ENCODE peak calls at places on chromosomes 12 and 14, in nine cellular contexts. Q is effector memory CD8-positive, alpha-beta T cell; W is GM12878; F is neural crest cell; A is stomach; L is activated CD8-positive, alpha-beta memory T cell treated with anti-CD3 and anti-CD28 coated beads for 48 hours; M is AG09309; G is tibial nerve; T is heart left ventricle. D is an unnamed sample.

GRCh38 chr12:54603173-54603814 is 14.8 kb upstream of the PPP1R1A start:
- DNase-seq in W (peak), A (peak), G (peak), F (peak), L (peak), M (peak), T (no peak), Q (peak), D (peak)

GRCh38 chr14:103286968-103287850 is 46.8 kb upstream of the EIF5 start:
- DNase-seq in Q (no peak), M (no peak), L (no peak), G (no peak), W (no peak), A (no peak), T (no peak), F (no peak), D (no peak)

GRCh38 chr14:22811752-22812151 is 3.5 kb downstream of the SLC7A7 start:
- DNase-seq in A (no peak), W (no peak), Q (no peak), L (no peak), F (no peak), G (no peak), M (no peak), T (no peak), D (peak)

GRCh38 chr12:122399592-122400373 is 22.7 kb downstream of the CLIP1 start:
- DNase-seq in T (peak), G (peak), Q (peak), L (no peak), A (peak), M (peak), F (peak), W (no peak), D (peak)

GRCh38 chr14:50855558-50855957 is 16.3 kb upstream of the ABHD12B start:
- DNase-seq in W (no peak), F (no peak), M (no peak), L (no peak), Q (no peak), G (no peak), A (no peak), T (no peak), D (peak)

GRCh38 chr14:20631023-20631820 is 10.3 kb downstream of the OR6S1 start:
- DNase-seq in W (no peak), G (peak), A (peak), F (peak), Q (peak), L (peak), M (no peak), T (no peak), D (no peak)

GRCh38 chr14:103628221-103628683 is 759 bp upstream of the KLC1 start:
- DNase-seq in F (peak), T (peak), M (no peak), Q (no peak), W (no peak), L (no peak), A (peak), G (peak), D (peak)

GRCh38 chr14:94696518-94696917 is 73.4 kb downstream of the GSC start:
- DNase-seq in F (no peak), Q (no peak), A (no peak), L (no peak), G (no peak), W (no peak), T (no peak), M (no peak), D (no peak)

GRCh38 chr12:77382096-77382742 is 316.9 kb upstream of the E2F7 start:
- DNase-seq in T (no peak), M (peak), Q (no peak), G (no peak), W (no peak), F (no peak), A (no peak), L (no peak), D (no peak)

GRCh38 chr12:113116875-113117274 is 18.7 kb downstream of the RASAL1 start:
- DNase-seq in M (no peak), T (no peak), W (no peak), L (no peak), F (no peak), G (no peak), Q (no peak), A (no peak), D (no peak)

D was measured in trophoblast cell.